ENCODE peak calls at places on chromosomes 5 and 9, in four cellular contexts. Z is right cardiac atrium; D is left lung; M is CD8-positive, alpha-beta T cell. A is an unnamed sample.
A peak's percentile ranks its signal among the peaks of the same experiment; 100 is the strongest.

GRCh38 chr5:120174089-120174488 is 290.0 kb upstream of the PRR16 start:
- ATAC-seq in M (no peak), D (no peak), Z (no peak), A (no peak)

GRCh38 chr9:128713411-128713780 is 10.5 kb downstream of the ZDHHC12 start:
- ATAC-seq in D (no peak), Z (no peak), M (no peak), A (no peak)

GRCh38 chr5:151602806-151603205 is 11.7 kb upstream of the FAT2 start:
- ATAC-seq in M (no peak), Z (no peak), D (peak; percentile 58), A (no peak)

GRCh38 chr5:157217289-157218024 is 36.8 kb downstream of the ITK start:
- ATAC-seq in Z (no peak), M (no peak), D (no peak), A (no peak)

GRCh38 chr9:96219615-96220257 is 82.2 kb downstream of the HSD17B3 start:
- ATAC-seq in Z (peak; percentile 9), M (peak; percentile 61), D (peak; percentile 63), A (peak; percentile 13)

GRCh38 chr9:127989094-127989493 is 8.3 kb upstream of the EEIG1 start:
- ATAC-seq in Z (no peak), D (no peak), M (no peak), A (no peak)

GRCh38 chr5:43997647-43998251 is 391.5 kb downstream of the FGF10 start:
- ATAC-seq in M (no peak), D (peak; percentile 83), Z (no peak), A (no peak)

GRCh38 chr9:76018244-76018643 is 127.8 kb downstream of the PCSK5 start:
- ATAC-seq in D (peak; percentile 90), Z (no peak), M (no peak), A (no peak)

GRCh38 chr5:51632027-51632426 is 248.8 kb downstream of the ISL1 start:
- ATAC-seq in D (no peak), Z (no peak), M (no peak), A (no peak)

GRCh38 chr9:80114241-80114640 is 542.5 kb downstream of the TLE4 start:
- ATAC-seq in Z (no peak), D (no peak), M (no peak), A (no peak)

GRCh38 chr5:116947691-116948528 is 373.3 kb upstream of the SEMA6A start:
- ATAC-seq in D (peak; percentile 94), M (no peak), Z (peak; percentile 61), A (no peak)

GRCh38 chr9:88567870-88568269 is 32.9 kb downstream of the NXNL2 start:
- ATAC-seq in Z (no peak), M (no peak), D (no peak), A (no peak)

GRCh38 chr5:76457685-76458491 is 54.8 kb downstream of the IQGAP2 start:
- ATAC-seq in M (no peak), Z (no peak), D (peak; percentile 76), A (no peak)

GRCh38 chr9:98867434-98868168 is 60.1 kb downstream of the GALNT12 start:
- ATAC-seq in Z (peak; percentile 92), M (no peak), D (peak; percentile 92), A (peak; percentile 85)

GRCh38 chr5:135255461-135256178 is 143.4 kb downstream of the MACROH2A1 start:
- ATAC-seq in Z (no peak), M (no peak), D (no peak), A (no peak)

GRCh38 chr5:37837101-37838032 is 2.5 kb downstream of the GDNF start:
- ATAC-seq in M (no peak), D (peak; percentile 92), Z (peak; percentile 75), A (peak; percentile 58)

GRCh38 chr5:82765765-82766164 is 311.4 kb downstream of the TMEM167A start:
- ATAC-seq in D (peak; percentile 81), Z (no peak), M (no peak), A (no peak)

GRCh38 chr5:82766216-82766615 is 311.0 kb downstream of the TMEM167A start:
- ATAC-seq in D (no peak), Z (no peak), M (no peak), A (no peak)

GRCh38 chr5:82758881-82759280 is 318.3 kb downstream of the TMEM167A start:
- ATAC-seq in D (no peak), Z (no peak), M (no peak), A (no peak)

DNA sequence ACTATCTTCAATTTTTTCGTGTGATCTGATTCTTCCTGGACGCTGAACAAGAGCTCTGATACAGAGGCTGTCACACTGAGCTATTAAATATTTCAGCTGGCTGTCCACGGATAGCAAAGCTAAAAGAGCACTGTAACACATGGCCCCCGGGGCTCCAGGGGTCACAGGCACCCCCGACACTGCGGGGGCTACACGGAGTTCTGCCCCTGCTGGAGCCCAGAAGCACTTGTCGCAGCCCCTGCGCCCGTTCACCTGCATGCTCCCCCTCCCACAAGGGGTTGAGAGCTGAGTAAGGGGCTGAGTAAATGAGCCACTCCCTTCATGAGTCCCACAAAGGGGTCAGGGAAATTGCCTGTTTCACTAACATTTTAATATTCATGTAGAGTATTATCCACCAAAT is 316.3 kb downstream of the TMEM167A start:
- ATAC-seq in D (no peak), M (no peak), Z (no peak), A (no peak)
- H3K4me1 ChIP-seq in D (no peaks in the 10 kb centered on the region), M (no peaks in the 10 kb centered on the region), Z (no peaks in the 10 kb centered on the region), A (no peaks in the 10 kb centered on the region)

GRCh38 chr5:16615737-16616535 is 861 bp downstream of the RETREG1 start:
- ATAC-seq in Z (no peak), D (peak; percentile 14), M (no peak), A (no peak)
- H3K27ac ChIP-seq in Z (peak overlapping the region; percentile 84), D (no peak overlapping the region), M (peak overlapping the region; percentile 97), A (peak overlapping the region; percentile 77)

DNA sequence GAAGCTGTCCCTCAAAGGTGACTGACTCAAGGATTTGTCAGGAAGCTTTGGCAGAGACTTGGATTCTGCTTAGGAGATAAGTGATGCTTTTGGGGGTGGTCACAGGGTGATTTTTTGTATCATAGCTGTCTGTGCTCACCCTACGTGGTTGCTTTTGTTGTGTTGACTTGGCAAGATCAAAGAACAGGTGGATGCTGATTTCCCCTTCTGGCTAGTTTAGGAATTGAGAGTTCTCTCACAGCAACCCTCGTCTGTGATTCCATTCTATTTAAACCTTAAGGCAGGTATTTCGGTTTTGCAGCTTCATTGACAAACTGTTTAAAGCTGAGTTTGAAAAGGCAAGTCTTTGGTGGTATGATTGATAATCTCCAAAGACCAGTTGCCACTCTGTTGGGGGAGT is 27.2 kb downstream of the ARHGAP26 start:
- ATAC-seq in M (no peak), D (no peak), Z (no peak), A (no peak)
- H3K4me1 ChIP-seq in M (peaks cover 71% of the 10 kb centered on the region), D (peaks cover 83% of the 10 kb centered on the region), Z (peaks cover 21% of the 10 kb centered on the region), A (no peaks in the 10 kb centered on the region)

GRCh38 chr5:163964650-163965049 is 459.2 kb downstream of the MAT2B start:
- ATAC-seq in M (no peak), Z (no peak), D (no peak), A (no peak)
- H3K27ac ChIP-seq in M (no peak overlapping the region), Z (no peak overlapping the region), D (no peak overlapping the region), A (no peak overlapping the region)

DNA sequence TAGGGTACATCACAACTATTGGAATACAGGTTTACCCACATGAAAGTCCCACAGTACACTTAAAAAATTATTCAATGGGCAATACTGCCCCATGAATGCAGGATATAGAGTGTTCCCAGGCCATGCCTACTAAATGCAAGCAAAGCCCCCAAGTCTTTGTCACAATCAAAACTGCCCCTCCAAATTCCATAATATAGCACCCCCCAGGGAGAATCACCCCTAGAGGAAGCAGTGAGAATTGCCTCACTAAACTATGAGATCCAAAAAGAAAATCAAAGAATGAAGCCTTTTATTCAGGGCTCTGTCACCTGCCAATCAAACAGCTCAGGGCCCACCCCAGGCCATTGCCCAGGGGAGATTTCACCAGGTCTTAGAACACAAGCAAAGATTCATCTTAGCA is 90.8 kb downstream of the ATPSCKMT start:
- ATAC-seq in D (no peak), M (no peak), Z (no peak), A (no peak)
- H3K4me1 ChIP-seq in D (no peaks in the 10 kb centered on the region), M (no peaks in the 10 kb centered on the region), Z (no peaks in the 10 kb centered on the region), A (no peaks in the 10 kb centered on the region)

DNA sequence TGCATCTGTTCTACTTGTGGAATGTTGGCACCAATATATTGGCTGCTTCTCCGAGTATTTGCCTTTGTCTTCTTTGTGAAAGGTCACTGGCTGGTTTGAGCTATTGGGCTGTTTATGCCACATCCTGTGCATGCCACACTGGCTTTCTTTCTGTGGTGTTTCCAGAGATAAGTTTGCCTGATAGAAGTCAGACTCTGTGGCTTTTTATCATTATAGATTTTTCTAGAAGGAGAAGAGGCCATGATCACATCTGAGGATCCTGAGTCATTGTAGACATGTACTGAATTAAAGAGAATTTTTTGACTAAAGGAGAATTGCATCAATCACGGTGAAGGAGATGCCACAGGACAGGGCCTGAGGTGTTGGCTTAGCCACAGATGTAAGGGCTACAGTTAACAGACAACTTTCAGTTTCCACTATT is 26.5 kb upstream of the CDKN2B start:
- ATAC-seq in Z (no peak), M (no peak), D (no peak), A (no peak)
- H3K27ac ChIP-seq in Z (no peak overlapping the region), M (no peak overlapping the region), D (no peak overlapping the region), A (no peak overlapping the region)

GRCh38 chr9:124263158-124263557 is 5.4 kb downstream of the NEK6 start:
- ATAC-seq in Z (no peak), M (no peak), D (no peak), A (no peak)
- H3K4me1 ChIP-seq in Z (peaks cover 26% of the 10 kb centered on the region), M (no peaks in the 10 kb centered on the region), D (peaks cover 93% of the 10 kb centered on the region), A (peaks cover 37% of the 10 kb centered on the region)

GRCh38 chr9:130188860-130189481 is 16.8 kb downstream of the NCS1 start:
- ATAC-seq in D (no peak), Z (no peak), M (no peak), A (no peak)

GRCh38 chr9:130187523-130187846 is 15.3 kb downstream of the NCS1 start:
- ATAC-seq in M (no peak), D (no peak), Z (no peak), A (peak; percentile 0)

GRCh38 chr9:130191749-130192120 is 19.5 kb downstream of the NCS1 start:
- ATAC-seq in D (no peak), Z (no peak), M (no peak), A (peak; percentile 7)

GRCh38 chr9:130191068-130191748 is 19.0 kb downstream of the NCS1 start:
- ATAC-seq in Z (no peak), M (no peak), D (no peak), A (no peak)

DNA sequence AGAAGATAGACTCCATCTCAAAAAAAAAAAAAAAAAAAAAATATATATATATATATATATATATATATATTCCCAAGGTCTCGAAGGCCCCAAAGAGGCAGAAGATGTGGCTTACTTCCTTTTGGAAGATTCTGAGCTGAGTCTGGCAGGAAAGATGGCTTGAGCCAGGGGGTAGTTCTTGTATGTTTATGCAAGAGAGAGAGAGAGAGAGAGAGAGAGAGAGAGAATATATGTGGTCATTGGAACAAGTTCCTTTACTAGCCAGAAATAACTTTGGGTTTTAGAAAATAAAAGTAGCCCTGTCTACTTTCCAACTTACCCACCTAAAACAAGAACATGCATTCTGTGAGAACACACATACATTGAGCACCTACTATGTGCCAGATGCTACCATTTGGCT is 17.6 kb downstream of the NCS1 start:
- ATAC-seq in M (no peak), D (no peak), Z (no peak), A (no peak)
- H3K27ac ChIP-seq in M (no peak overlapping the region), D (no peak overlapping the region), Z (no peak overlapping the region), A (peak overlapping the region; percentile 90)